ENCODE peak calls at places on chromosome 3, in six cellular contexts. O is SJSA1; C is CD8-positive, alpha-beta memory T cell; Q is neural progenitor cell; X is right cardiac atrium; U is iPS DF 6.9. F is an unnamed sample.

GRCh38 chr3:171039674-171040073 is 13.2 kb upstream of the SLC2A2 start:
- DNase-seq in U (no peak), X (no peak), C (no peak), Q (no peak), O (no peak), F (no peak)

GRCh38 chr3:55402886-55403605 is 84.1 kb downstream of the WNT5A start:
- DNase-seq in O (no peak), C (no peak), Q (peak; percentile 9), X (no peak), U (no peak), F (no peak)

GRCh38 chr3:127646501-127647046 is 17.6 kb downstream of the PODXL2 start:
- DNase-seq in Q (no peak), C (no peak), U (no peak), O (no peak), X (no peak), F (no peak)

GRCh38 chr3:42013652-42014442 is 51.9 kb upstream of the ULK4 start:
- DNase-seq in C (peak; percentile 22), Q (peak; percentile 66), U (no peak), X (peak; percentile 35), O (peak; percentile 23), F (peak; percentile 73)

GRCh38 chr3:12197475-12197874 is 38.8 kb upstream of the TIMP4 start:
- DNase-seq in C (no peak), O (no peak), X (no peak), Q (no peak), U (no peak), F (no peak)

GRCh38 chr3:34582054-34582453 is 783.6 kb downstream of the PDCD6IP start:
- DNase-seq in O (no peak), Q (no peak), C (no peak), X (no peak), U (no peak), F (no peak)

GRCh38 chr3:7423995-7424394 is 563.1 kb downstream of the GRM7 start:
- DNase-seq in U (no peak), C (no peak), Q (peak; percentile 10), O (no peak), X (no peak), F (no peak)

GRCh38 chr3:82376883-82377282 is 615.4 kb upstream of the GBE1 start:
- DNase-seq in C (no peak), Q (peak; percentile 28), O (no peak), X (no peak), U (peak; percentile 20), F (no peak)

GRCh38 chr3:173785004-173785403 is 387.5 kb downstream of the NLGN1 start:
- DNase-seq in C (no peak), Q (peak; percentile 67), U (no peak), O (no peak), X (no peak), F (no peak)

GRCh38 chr3:128788268-128788869 is 62.4 kb downstream of the RAB7A start:
- DNase-seq in Q (no peak), U (no peak), X (no peak), O (no peak), C (no peak), F (no peak)

GRCh38 chr3:128784843-128785242 is 58.9 kb downstream of the RAB7A start:
- DNase-seq in U (no peak), C (no peak), X (no peak), O (no peak), Q (no peak), F (no peak)

GRCh38 chr3:128786434-128787020 is 60.5 kb downstream of the RAB7A start:
- DNase-seq in O (no peak), C (no peak), Q (no peak), X (no peak), U (no peak), F (no peak)

GRCh38 chr3:128784228-128784627 is 58.2 kb downstream of the RAB7A start:
- DNase-seq in Q (peak; percentile 82), X (peak; percentile 31), O (no peak), U (peak; percentile 52), C (no peak), F (no peak)

DNA sequence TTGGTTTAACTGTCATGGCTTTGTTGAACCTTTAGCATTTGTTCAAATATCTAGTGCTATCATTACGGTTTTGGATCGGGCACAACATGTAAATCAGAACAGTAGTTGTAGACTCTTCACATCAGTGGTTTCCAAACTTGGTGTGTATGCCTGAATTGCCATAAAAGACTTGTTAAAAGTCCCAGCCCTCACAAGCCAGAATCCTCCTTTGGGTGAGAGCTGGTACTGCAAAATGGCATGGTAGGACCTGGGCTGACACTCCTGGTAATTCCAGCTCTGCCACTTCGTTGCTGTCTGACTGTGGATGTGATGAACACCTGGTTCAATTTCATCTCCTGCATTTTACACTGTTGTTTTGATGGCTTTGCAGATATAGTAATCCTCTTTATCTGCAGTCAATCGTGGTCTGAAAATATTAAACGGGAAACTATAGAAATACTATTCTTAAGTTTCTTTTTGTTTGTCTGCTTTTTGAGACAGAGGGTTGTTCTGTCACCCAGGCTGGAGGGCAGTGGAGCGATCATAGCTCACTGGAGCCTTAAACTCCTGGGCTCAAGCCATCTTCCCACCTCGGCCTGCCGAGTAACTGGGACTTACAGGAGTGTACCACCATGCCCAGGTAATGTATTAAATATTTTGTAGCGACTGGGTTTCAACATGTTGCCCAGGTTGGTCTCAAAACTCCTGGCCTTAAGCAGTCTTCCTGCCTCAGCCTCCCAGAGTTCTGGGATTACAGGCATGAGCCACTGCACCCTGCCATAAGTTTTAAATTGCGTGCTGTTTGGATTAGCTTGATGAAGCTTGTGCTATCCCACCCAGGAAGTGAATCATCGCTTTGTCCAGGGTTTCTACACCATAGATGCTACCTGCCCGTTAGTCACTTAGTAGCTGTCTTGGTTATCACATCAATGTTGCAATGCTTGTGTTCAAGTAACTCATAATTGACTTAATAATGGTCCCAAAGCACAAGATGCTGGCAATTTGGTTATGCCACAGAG is 61.6 kb downstream of the RAB7A start:
- DNase-seq in Q (peak; percentile 57), O (peak; percentile 19), C (no peak), U (no peak), X (no peak), F (no peak)
- H3K27ac ChIP-seq in Q (no peak overlapping the region), O (peak overlapping the region; percentile 12), C (no peak overlapping the region), U (no peak overlapping the region), X (peak overlapping the region; percentile 42), F (no peak overlapping the region)

GRCh38 chr3:16883726-16884083 is 1.1 kb upstream of the PLCL2 start:
- DNase-seq in U (no peak), X (no peak), O (no peak), Q (no peak), C (no peak), F (no peak)
- H3K4me1 ChIP-seq in U (no peaks in the 10 kb centered on the region), X (peaks cover 2% of the 10 kb centered on the region), O (peaks cover 24% of the 10 kb centered on the region), Q (peaks cover 33% of the 10 kb centered on the region), C (peaks cover 17% of the 10 kb centered on the region), F (peaks cover 54% of the 10 kb centered on the region)

GRCh38 chr3:44721231-44722102 is 8.0 kb upstream of the ZNF501 start:
- DNase-seq in C (no peak), Q (no peak), O (no peak), X (no peak), U (no peak), F (no peak)
- H3K9me3 ChIP-seq in C (peaks cover 65% of the 10 kb centered on the region), Q (peaks cover 42% of the 10 kb centered on the region), O (peaks cover 25% of the 10 kb centered on the region), X (peaks cover 26% of the 10 kb centered on the region), U (peaks cover 18% of the 10 kb centered on the region), F (peaks cover 18% of the 10 kb centered on the region)

GRCh38 chr3:43043071-43043766 is 62.7 kb downstream of the POMGNT2 start:
- DNase-seq in Q (no peak), X (no peak), U (no peak), O (no peak), C (no peak), F (no peak)
- H3K27ac ChIP-seq in Q (no peak overlapping the region), X (no peak overlapping the region), U (no peak overlapping the region), O (no peak overlapping the region), C (no peak overlapping the region), F (no peak overlapping the region)

DNA sequence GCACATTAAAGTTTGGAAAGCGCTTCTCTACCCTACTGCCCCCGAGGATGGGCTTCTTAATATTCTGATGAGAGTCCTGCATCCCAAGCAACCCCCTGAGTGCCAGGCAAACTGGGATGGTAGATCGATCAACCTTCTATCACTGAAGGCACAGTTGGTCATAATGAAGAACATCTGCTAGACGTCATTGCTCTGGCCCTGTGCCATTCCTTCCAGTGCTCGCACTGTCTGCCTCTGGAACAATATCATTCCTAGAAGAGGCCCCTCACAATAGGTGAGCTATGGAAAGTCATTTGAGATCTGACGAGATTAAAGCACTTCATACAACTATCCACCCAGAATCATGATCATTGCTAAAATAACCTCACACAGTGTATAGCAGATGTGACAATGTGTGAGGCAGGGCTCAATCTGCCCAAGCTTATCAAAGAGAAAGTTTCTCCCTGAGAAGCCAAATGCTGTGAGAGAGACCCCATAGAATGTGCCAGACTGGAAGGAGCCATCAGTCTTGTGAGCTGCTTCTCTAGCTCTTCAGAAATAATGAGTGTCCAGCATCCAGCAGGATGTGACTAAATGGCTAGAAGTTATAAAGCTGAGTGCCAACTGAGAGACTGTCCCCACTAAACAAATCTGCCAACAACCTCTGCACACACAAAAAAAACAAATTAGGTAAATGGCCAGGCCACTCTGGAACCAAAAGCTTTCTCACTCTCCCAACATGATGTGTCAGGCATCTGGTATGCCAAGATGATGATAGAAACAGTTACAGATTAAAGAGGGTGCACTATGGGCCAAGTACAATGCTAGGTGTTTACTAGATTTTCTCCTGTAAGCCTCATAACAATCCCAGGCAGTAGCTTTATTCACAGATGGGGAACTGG is 165.5 kb downstream of the NECTIN3 start:
- DNase-seq in C (no peak), O (peak; percentile 44), Q (no peak), U (no peak), X (no peak), F (no peak)
- H3K4me1 ChIP-seq in C (peaks cover 19% of the 10 kb centered on the region), O (peaks cover 15% of the 10 kb centered on the region), Q (no peaks in the 10 kb centered on the region), U (no peaks in the 10 kb centered on the region), X (no peaks in the 10 kb centered on the region), F (no peaks in the 10 kb centered on the region)

GRCh38 chr3:175105066-175105465 is 245.9 kb downstream of the NAALADL2 start:
- DNase-seq in Q (no peak), U (no peak), O (no peak), X (no peak), C (no peak), F (no peak)
- H3K9me3 ChIP-seq in Q (no peaks in the 10 kb centered on the region), U (no peaks in the 10 kb centered on the region), O (no peaks in the 10 kb centered on the region), X (no peaks in the 10 kb centered on the region), C (no peaks in the 10 kb centered on the region), F (no peaks in the 10 kb centered on the region)